ENCODE peak calls at places on chromosomes 11 and 22, in seven cellular contexts. One of them, this sample, is unnamed.

GRCh38 chr11:72617080-72617744 is 57.0 kb downstream of the PDE2A start:
- DNase-seq in trophoblast cell: no peak
- DNase-seq in mesendoderm: no peak
- DNase-seq in H1: no peak
- DNase-seq in IMR-90: peak
- DNase-seq in neuronal stem cell: no peak
- DNase-seq in mesenchymal stem cell: peak
- DNase-seq in this sample: no peak

GRCh38 chr11:124069429-124070401 is 28.6 kb upstream of the OR10G7 start:
- DNase-seq in mesendoderm: peak
- DNase-seq in mesenchymal stem cell: peak
- DNase-seq in IMR-90: peak
- DNase-seq in trophoblast cell: peak
- DNase-seq in H1: peak
- DNase-seq in neuronal stem cell: peak
- DNase-seq in this sample: peak

GRCh38 chr22:27799334-27800249 is 2.0 kb downstream of the MN1 start:
- DNase-seq in IMR-90: no peak
- DNase-seq in H1: no peak
- DNase-seq in trophoblast cell: no peak
- DNase-seq in mesendoderm: no peak
- DNase-seq in neuronal stem cell: no peak
- DNase-seq in mesenchymal stem cell: peak
- DNase-seq in this sample: peak

GRCh38 chr11:63985812-63986155 is 454 bp upstream of the OTUB1 start:
- DNase-seq in mesenchymal stem cell: no peak
- DNase-seq in mesendoderm: no peak
- DNase-seq in trophoblast cell: no peak
- DNase-seq in IMR-90: no peak
- DNase-seq in H1: no peak
- DNase-seq in neuronal stem cell: no peak
- DNase-seq in this sample: no peak

GRCh38 chr11:68659158-68659921 is 25.0 kb upstream of the GAL start:
- DNase-seq in H1: no peak
- DNase-seq in IMR-90: peak
- DNase-seq in mesenchymal stem cell: peak
- DNase-seq in trophoblast cell: no peak
- DNase-seq in mesendoderm: no peak
- DNase-seq in neuronal stem cell: no peak
- DNase-seq in this sample: peak

GRCh38 chr11:112874959-112875358 is 86.3 kb upstream of the NCAM1 start:
- DNase-seq in mesenchymal stem cell: no peak
- DNase-seq in trophoblast cell: no peak
- DNase-seq in mesendoderm: no peak
- DNase-seq in H1: no peak
- DNase-seq in neuronal stem cell: no peak
- DNase-seq in IMR-90: no peak
- DNase-seq in this sample: no peak

GRCh38 chr11:82315093-82315492 is 418.6 kb downstream of the FAM181B start:
- DNase-seq in mesendoderm: peak
- DNase-seq in IMR-90: no peak
- DNase-seq in H1: peak
- DNase-seq in neuronal stem cell: peak
- DNase-seq in trophoblast cell: peak
- DNase-seq in mesenchymal stem cell: no peak
- DNase-seq in this sample: peak

GRCh38 chr11:74325649-74326645 is 14.5 kb upstream of the P4HA3 start:
- DNase-seq in neuronal stem cell: no peak
- DNase-seq in trophoblast cell: no peak
- DNase-seq in IMR-90: peak
- DNase-seq in mesenchymal stem cell: peak
- DNase-seq in H1: no peak
- DNase-seq in mesendoderm: no peak
- DNase-seq in this sample: no peak

GRCh38 chr22:20237480-20238440 is 30.4 kb downstream of the RTN4R start:
- DNase-seq in IMR-90: no peak
- DNase-seq in neuronal stem cell: no peak
- DNase-seq in H1: no peak
- DNase-seq in mesendoderm: no peak
- DNase-seq in trophoblast cell: peak
- DNase-seq in mesenchymal stem cell: no peak
- DNase-seq in this sample: no peak

GRCh38 chr22:37011472-37011871 is 7.8 kb downstream of the TST start:
- DNase-seq in mesenchymal stem cell: no peak
- DNase-seq in mesendoderm: no peak
- DNase-seq in H1: no peak
- DNase-seq in neuronal stem cell: no peak
- DNase-seq in IMR-90: no peak
- DNase-seq in trophoblast cell: no peak
- DNase-seq in this sample: no peak

GRCh38 chr22:44379817-44380560 is 67.2 kb upstream of the SHISAL1 start:
- DNase-seq in H1: no peak
- DNase-seq in trophoblast cell: no peak
- DNase-seq in mesenchymal stem cell: no peak
- DNase-seq in IMR-90: no peak
- DNase-seq in mesendoderm: no peak
- DNase-seq in neuronal stem cell: no peak
- DNase-seq in this sample: no peak

GRCh38 chr11:65434057-65434666 is 11.6 kb downstream of the NEAT1 start:
- DNase-seq in IMR-90: peak
- DNase-seq in H1: no peak
- DNase-seq in mesenchymal stem cell: peak
- DNase-seq in trophoblast cell: no peak
- DNase-seq in neuronal stem cell: no peak
- DNase-seq in mesendoderm: no peak
- DNase-seq in this sample: no peak
- H3K23ac ChIP-seq in IMR-90: no peak
- H3K23ac ChIP-seq in H1: no peak
- H3K23ac ChIP-seq in mesenchymal stem cell: no peak
- H3K23ac ChIP-seq in trophoblast cell: peak
- H3K23ac ChIP-seq in neuronal stem cell: no peak
- H3K23ac ChIP-seq in mesendoderm: no peak
- H3K23ac ChIP-seq in this sample: no peak

GRCh38 chr11:128765571-128766530 is 72.0 kb downstream of the FLI1 start:
- DNase-seq in neuronal stem cell: no peak
- DNase-seq in IMR-90: no peak
- DNase-seq in H1: no peak
- DNase-seq in mesenchymal stem cell: no peak
- DNase-seq in mesendoderm: no peak
- DNase-seq in trophoblast cell: no peak
- DNase-seq in this sample: no peak

GRCh38 chr11:128765104-128765503 is 71.2 kb downstream of the FLI1 start:
- DNase-seq in neuronal stem cell: no peak
- DNase-seq in trophoblast cell: no peak
- DNase-seq in IMR-90: no peak
- DNase-seq in mesenchymal stem cell: no peak
- DNase-seq in mesendoderm: no peak
- DNase-seq in H1: no peak
- DNase-seq in this sample: no peak

GRCh38 chr11:128764617-128765095 is 70.8 kb downstream of the FLI1 start:
- DNase-seq in H1: no peak
- DNase-seq in mesenchymal stem cell: no peak
- DNase-seq in trophoblast cell: no peak
- DNase-seq in IMR-90: no peak
- DNase-seq in neuronal stem cell: no peak
- DNase-seq in mesendoderm: no peak
- DNase-seq in this sample: no peak

GRCh38 chr11:128767518-128767917 is 73.6 kb downstream of the FLI1 start:
- DNase-seq in trophoblast cell: no peak
- DNase-seq in IMR-90: peak
- DNase-seq in mesendoderm: no peak
- DNase-seq in mesenchymal stem cell: no peak
- DNase-seq in H1: no peak
- DNase-seq in neuronal stem cell: no peak
- DNase-seq in this sample: no peak

DNA sequence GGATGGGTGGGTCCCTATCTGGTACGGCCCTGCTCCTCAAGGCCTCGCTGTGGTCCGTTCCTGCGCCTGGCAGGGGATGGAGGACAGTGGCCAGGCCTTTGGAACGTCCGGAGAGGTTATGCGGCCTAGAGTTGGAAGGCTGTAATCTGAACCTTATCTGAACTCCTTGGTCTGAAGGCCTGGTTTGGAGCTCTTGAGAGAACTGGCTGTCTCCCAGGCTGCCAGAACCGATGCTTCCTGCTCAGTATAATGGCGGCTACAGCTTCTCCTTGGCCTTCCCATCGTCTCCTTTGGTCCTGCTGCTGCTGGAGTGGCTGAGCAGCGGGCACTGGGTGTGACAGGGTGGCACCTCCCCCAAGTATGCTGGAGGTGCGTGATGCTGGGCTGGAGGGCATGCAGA is 72.8 kb downstream of the FLI1 start:
- DNase-seq in trophoblast cell: no peak
- DNase-seq in mesendoderm: no peak
- DNase-seq in mesenchymal stem cell: no peak
- DNase-seq in H1: no peak
- DNase-seq in IMR-90: no peak
- DNase-seq in neuronal stem cell: no peak
- DNase-seq in this sample: no peak
- H2BK120ac ChIP-seq in trophoblast cell: no peak
- H2BK120ac ChIP-seq in mesendoderm: no peak
- H2BK120ac ChIP-seq in mesenchymal stem cell: no peak
- H2BK120ac ChIP-seq in H1: no peak
- H2BK120ac ChIP-seq in IMR-90: no peak
- H2BK120ac ChIP-seq in neuronal stem cell: no peak
- H2BK120ac ChIP-seq in this sample: no peak

DNA sequence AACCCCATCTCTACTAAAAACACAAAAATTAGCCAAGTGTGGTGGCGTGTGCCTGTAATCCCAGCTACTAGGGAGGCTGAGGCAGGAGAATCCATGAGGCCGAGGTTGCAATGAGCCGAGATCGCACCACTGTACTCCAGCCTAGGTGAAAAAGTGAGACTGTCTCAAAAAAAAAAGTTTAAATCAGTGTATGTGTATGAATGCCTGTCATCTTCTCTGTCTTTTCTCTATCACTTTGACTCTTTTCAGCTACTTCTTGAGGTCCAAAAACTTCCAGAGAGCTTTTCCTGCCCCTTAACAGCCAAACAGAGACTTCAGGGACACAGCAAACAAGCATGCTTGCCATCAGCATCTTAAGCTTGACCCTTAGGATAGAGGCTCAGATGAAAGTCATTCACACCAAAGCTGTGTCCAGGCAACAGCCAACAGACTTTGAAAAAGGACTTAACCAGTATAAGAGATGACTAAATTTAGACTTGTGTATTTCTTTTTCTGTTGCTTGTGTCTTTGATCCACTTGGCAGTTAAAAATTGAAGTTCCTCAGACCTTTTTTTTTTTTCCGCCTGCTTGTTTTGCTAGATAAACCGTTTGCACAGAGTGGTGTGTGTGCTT is 152.0 kb downstream of the DBX1 start:
- DNase-seq in mesenchymal stem cell: no peak
- DNase-seq in neuronal stem cell: no peak
- DNase-seq in H1: no peak
- DNase-seq in IMR-90: no peak
- DNase-seq in mesendoderm: no peak
- DNase-seq in trophoblast cell: no peak
- DNase-seq in this sample: no peak
- H3K23ac ChIP-seq in mesenchymal stem cell: no peak
- H3K23ac ChIP-seq in neuronal stem cell: no peak
- H3K23ac ChIP-seq in H1: no peak
- H3K23ac ChIP-seq in IMR-90: no peak
- H3K23ac ChIP-seq in mesendoderm: no peak
- H3K23ac ChIP-seq in trophoblast cell: no peak
- H3K23ac ChIP-seq in this sample: no peak

GRCh38 chr11:66685276-66686099 is 7.8 kb upstream of the RBM4B start:
- DNase-seq in mesenchymal stem cell: no peak
- DNase-seq in mesendoderm: no peak
- DNase-seq in IMR-90: no peak
- DNase-seq in neuronal stem cell: no peak
- DNase-seq in trophoblast cell: peak
- DNase-seq in H1: no peak
- DNase-seq in this sample: no peak
- H2BK120ac ChIP-seq in mesenchymal stem cell: no peak
- H2BK120ac ChIP-seq in mesendoderm: no peak
- H2BK120ac ChIP-seq in IMR-90: no peak
- H2BK120ac ChIP-seq in neuronal stem cell: no peak
- H2BK120ac ChIP-seq in trophoblast cell: peak
- H2BK120ac ChIP-seq in H1: no peak
- H2BK120ac ChIP-seq in this sample: no peak

This sample was measured in H9.